ENCODE peak calls at places on chromosomes 13 and 19, in five cellular contexts. O is NCI-H460; L is activated naive CD8-positive, alpha-beta T cell treated with anti-CD3 and anti-CD28 coated beads for 36 hours; K is stimulated activated naive CD8-positive, alpha-beta T cell treated with anti-CD3 and anti-CD28 coated beads, Interleukin-15, Interleukin-2, amounts not matched to agents 100 U/mL and 50 U/mL, for 24 hours; P is activated T-helper 9 cell treated with anti-CD3 and anti-CD28 coated beads, Interleukin-2, amount 50 U/mL, for 16 hours. Y is an unnamed sample.

GRCh38 chr13:94595006-94595942 is 678 bp downstream of the TGDS start:
- DNase-seq in O (no peak), K (peak), L (peak), P (no peak), Y (peak)

GRCh38 chr13:100495455-100495854 is 93.1 kb downstream of the GGACT start:
- DNase-seq in K (no peak), P (no peak), L (no peak), O (no peak), Y (no peak)

GRCh38 chr13:61486496-61486895 is 70.8 kb upstream of the PCDH20 start:
- DNase-seq in O (no peak), L (no peak), P (no peak), K (no peak), Y (no peak)

GRCh38 chr19:55452381-55453325 is 8.8 kb downstream of the ISOC2 start:
- DNase-seq in O (peak), L (peak), P (no peak), K (peak), Y (peak)

GRCh38 chr19:5867201-5868136 is 2.9 kb downstream of the FUT5 start:
- DNase-seq in L (no peak), K (no peak), P (no peak), O (no peak), Y (no peak)

GRCh38 chr19:49672131-49672919 is 4.7 kb upstream of the PRMT1 start:
- DNase-seq in P (peak), K (peak), L (peak), O (peak), Y (peak)

GRCh38 chr19:4730740-4731171 is 7.1 kb upstream of the DPP9 start:
- DNase-seq in O (no peak), L (peak), K (peak), P (peak), Y (peak)

GRCh38 chr13:73602295-73602694 is 531.9 kb downstream of the KLF12 start:
- DNase-seq in K (no peak), L (no peak), P (no peak), O (no peak), Y (no peak)

GRCh38 chr13:113932060-113932459 is 41.8 kb downstream of the C13orf46 start:
- DNase-seq in K (no peak), P (no peak), L (no peak), O (no peak), Y (no peak)

GRCh38 chr19:38061294-38061693 is 154.3 kb downstream of the SIPA1L3 start:
- DNase-seq in P (no peak), K (no peak), L (no peak), O (no peak), Y (no peak)

GRCh38 chr19:14530005-14530348 is 583 bp downstream of the TECR start:
- DNase-seq in L (peak), O (no peak), P (no peak), K (no peak), Y (no peak)

GRCh38 chr13:59479629-59480028 is 684.1 kb downstream of the DIAPH3 start:
- DNase-seq in L (no peak), P (no peak), K (no peak), O (no peak), Y (no peak)

GRCh38 chr19:35710784-35711723 is 6.7 kb downstream of the ZBTB32 start:
- DNase-seq in L (peak), K (peak), O (no peak), P (peak), Y (no peak)

GRCh38 chr13:32476021-32476731 is 48.2 kb upstream of the N4BP2L1 start:
- DNase-seq in K (no peak), L (no peak), O (no peak), P (no peak), Y (no peak)

GRCh38 chr19:13441810-13442512 is 64.3 kb downstream of the CACNA1A start:
- DNase-seq in O (peak), K (peak), L (peak), P (no peak), Y (peak)

GRCh38 chr19:9885077-9885552 is 50.0 kb downstream of the PIN1 start:
- DNase-seq in K (no peak), P (no peak), O (no peak), L (no peak), Y (no peak)

GRCh38 chr19:2083174-2083854 is 12.8 kb downstream of the MOB3A start:
- DNase-seq in K (peak), P (peak), O (no peak), L (peak), Y (peak)

GRCh38 chr13:111490611-111491010 is 170.2 kb downstream of the TEX29 start:
- DNase-seq in O (no peak), K (no peak), L (no peak), P (no peak), Y (no peak)

GRCh38 chr13:65460136-65460535 is 1770.0 kb downstream of the PCDH9 start:
- DNase-seq in L (no peak), O (no peak), P (no peak), K (no peak), Y (no peak)

GRCh38 chr19:13400296-13400695 is 106.0 kb downstream of the CACNA1A start:
- DNase-seq in P (no peak), L (no peak), K (no peak), O (no peak), Y (no peak)

GRCh38 chr19:3403489-3404323 is 37.3 kb downstream of the NFIC start:
- DNase-seq in O (no peak), P (no peak), L (no peak), K (no peak), Y (peak)

GRCh38 chr19:17938092-17938845 is 5.5 kb downstream of the CCDC124 start:
- DNase-seq in K (peak), L (peak), P (peak), O (peak), Y (peak)

GRCh38 chr13:74070513-74070912 is 63.7 kb downstream of the KLF12 start:
- DNase-seq in O (no peak), L (no peak), P (no peak), K (no peak), Y (no peak)

GRCh38 chr13:110113284-110113764 is 193.6 kb downstream of the COL4A1 start:
- DNase-seq in L (no peak), K (no peak), P (no peak), O (no peak), Y (peak)

GRCh38 chr19:41206926-41207750 is 11.9 kb upstream of the AXL start:
- DNase-seq in L (no peak), O (no peak), K (no peak), P (no peak), Y (no peak)

GRCh38 chr13:113458218-113459065 is 5.2 kb upstream of the ADPRHL1 start:
- DNase-seq in O (no peak), K (peak), P (no peak), L (no peak), Y (peak)

GRCh38 chr19:6707011-6707657 is 13.3 kb downstream of the C3 start:
- DNase-seq in K (no peak), O (no peak), L (no peak), P (no peak), Y (no peak)

GRCh38 chr13:73075546-73075945 is 16.7 kb downstream of the KLF5 start:
- DNase-seq in L (no peak), P (no peak), K (no peak), O (no peak), Y (no peak)

GRCh38 chr19:38524994-38525634 is 91.6 kb downstream of the RYR1 start:
- DNase-seq in P (no peak), L (no peak), K (no peak), O (no peak), Y (no peak)

GRCh38 chr13:111857336-111857735 is 209.6 kb upstream of the SOX1 start:
- DNase-seq in L (no peak), K (no peak), O (no peak), P (no peak), Y (no peak)

GRCh38 chr19:2695288-2695866 is 7.1 kb downstream of the GNG7 start:
- DNase-seq in K (no peak), L (no peak), P (no peak), O (no peak), Y (peak)

GRCh38 chr19:39246951-39247669 is 1.5 kb downstream of the IFNL4 start:
- DNase-seq in L (peak), K (peak), P (no peak), O (no peak), Y (no peak)

GRCh38 chr19:6534451-6535093 is 3.7 kb downstream of the TNFSF9 start:
- DNase-seq in P (no peak), L (no peak), O (no peak), K (no peak), Y (no peak)